ENCODE peak calls at places on chromosomes 7 and 10, in nine cellular contexts. One of them, this sample, is unnamed.

GRCh38 chr7:106737202-106737562 is 76.2 kb upstream of the CCDC71L start:
- DNase-seq in IMR-90: peak; percentile 63
- DNase-seq in stimulated activated CD4-positive, alpha-beta T cell treated with anti-CD3 and anti-CD28 coated beads, Interleukin-4, amount 100 ng/mL, for 24 hours: no peak
- DNase-seq in NCI-H1417: no peak
- DNase-seq in SK-N-MC: no peak
- DNase-seq in cardiac fibroblast: peak; percentile 73
- DNase-seq in GM10248: no peak
- DNase-seq in endodermal cell: no peak
- DNase-seq in activated naive CD8-positive, alpha-beta T cell treated with anti-CD3 and anti-CD28 coated beads, Interleukin-2, amount 50 U/mL, for 24 hours: no peak
- DNase-seq in this sample: peak; percentile 78

GRCh38 chr10:132678436-132679216 is 107.3 kb downstream of the NKX6-2 start:
- DNase-seq in IMR-90: no peak
- DNase-seq in stimulated activated CD4-positive, alpha-beta T cell treated with anti-CD3 and anti-CD28 coated beads, Interleukin-4, amount 100 ng/mL, for 24 hours: no peak
- DNase-seq in NCI-H1417: no peak
- DNase-seq in SK-N-MC: no peak
- DNase-seq in cardiac fibroblast: no peak
- DNase-seq in GM10248: no peak
- DNase-seq in endodermal cell: peak; percentile 21
- DNase-seq in activated naive CD8-positive, alpha-beta T cell treated with anti-CD3 and anti-CD28 coated beads, Interleukin-2, amount 50 U/mL, for 24 hours: no peak
- DNase-seq in this sample: no peak

GRCh38 chr7:36408589-36408988 is 18.9 kb downstream of the ANLN start:
- DNase-seq in IMR-90: no peak
- DNase-seq in stimulated activated CD4-positive, alpha-beta T cell treated with anti-CD3 and anti-CD28 coated beads, Interleukin-4, amount 100 ng/mL, for 24 hours: no peak
- DNase-seq in NCI-H1417: peak; percentile 26
- DNase-seq in SK-N-MC: peak; percentile 52
- DNase-seq in cardiac fibroblast: no peak
- DNase-seq in GM10248: no peak
- DNase-seq in endodermal cell: no peak
- DNase-seq in activated naive CD8-positive, alpha-beta T cell treated with anti-CD3 and anti-CD28 coated beads, Interleukin-2, amount 50 U/mL, for 24 hours: no peak
- DNase-seq in this sample: peak; percentile 27

GRCh38 chr10:10973310-10973709 is 44.4 kb upstream of the CELF2 start:
- DNase-seq in IMR-90: no peak
- DNase-seq in stimulated activated CD4-positive, alpha-beta T cell treated with anti-CD3 and anti-CD28 coated beads, Interleukin-4, amount 100 ng/mL, for 24 hours: no peak
- DNase-seq in NCI-H1417: no peak
- DNase-seq in SK-N-MC: no peak
- DNase-seq in cardiac fibroblast: no peak
- DNase-seq in GM10248: no peak
- DNase-seq in endodermal cell: no peak
- DNase-seq in activated naive CD8-positive, alpha-beta T cell treated with anti-CD3 and anti-CD28 coated beads, Interleukin-2, amount 50 U/mL, for 24 hours: no peak
- DNase-seq in this sample: no peak

GRCh38 chr10:98485959-98486358 is 39.2 kb upstream of the HPS1 start:
- DNase-seq in IMR-90: peak; percentile 35
- DNase-seq in stimulated activated CD4-positive, alpha-beta T cell treated with anti-CD3 and anti-CD28 coated beads, Interleukin-4, amount 100 ng/mL, for 24 hours: no peak
- DNase-seq in NCI-H1417: no peak
- DNase-seq in SK-N-MC: no peak
- DNase-seq in cardiac fibroblast: peak; percentile 12
- DNase-seq in GM10248: no peak
- DNase-seq in endodermal cell: no peak
- DNase-seq in activated naive CD8-positive, alpha-beta T cell treated with anti-CD3 and anti-CD28 coated beads, Interleukin-2, amount 50 U/mL, for 24 hours: no peak
- DNase-seq in this sample: peak; percentile 45

GRCh38 chr10:17943033-17943745 is 8.5 kb upstream of the SLC39A12 start:
- DNase-seq in IMR-90: no peak
- DNase-seq in stimulated activated CD4-positive, alpha-beta T cell treated with anti-CD3 and anti-CD28 coated beads, Interleukin-4, amount 100 ng/mL, for 24 hours: no peak
- DNase-seq in NCI-H1417: no peak
- DNase-seq in SK-N-MC: no peak
- DNase-seq in cardiac fibroblast: no peak
- DNase-seq in GM10248: no peak
- DNase-seq in endodermal cell: no peak
- DNase-seq in activated naive CD8-positive, alpha-beta T cell treated with anti-CD3 and anti-CD28 coated beads, Interleukin-2, amount 50 U/mL, for 24 hours: no peak
- DNase-seq in this sample: no peak

GRCh38 chr10:14810969-14811953 is 26.6 kb downstream of the CDNF start:
- DNase-seq in IMR-90: no peak
- DNase-seq in stimulated activated CD4-positive, alpha-beta T cell treated with anti-CD3 and anti-CD28 coated beads, Interleukin-4, amount 100 ng/mL, for 24 hours: no peak
- DNase-seq in NCI-H1417: no peak
- DNase-seq in SK-N-MC: no peak
- DNase-seq in cardiac fibroblast: no peak
- DNase-seq in GM10248: no peak
- DNase-seq in endodermal cell: peak; percentile 53
- DNase-seq in activated naive CD8-positive, alpha-beta T cell treated with anti-CD3 and anti-CD28 coated beads, Interleukin-2, amount 50 U/mL, for 24 hours: no peak
- DNase-seq in this sample: no peak

GRCh38 chr7:3370068-3370704 is 69.1 kb downstream of the SDK1 start:
- DNase-seq in IMR-90: no peak
- DNase-seq in stimulated activated CD4-positive, alpha-beta T cell treated with anti-CD3 and anti-CD28 coated beads, Interleukin-4, amount 100 ng/mL, for 24 hours: no peak
- DNase-seq in NCI-H1417: no peak
- DNase-seq in SK-N-MC: no peak
- DNase-seq in cardiac fibroblast: no peak
- DNase-seq in GM10248: no peak
- DNase-seq in endodermal cell: no peak
- DNase-seq in activated naive CD8-positive, alpha-beta T cell treated with anti-CD3 and anti-CD28 coated beads, Interleukin-2, amount 50 U/mL, for 24 hours: no peak
- DNase-seq in this sample: no peak

GRCh38 chr10:35635576-35635975 is 6.5 kb downstream of the FZD8 start:
- DNase-seq in IMR-90: peak; percentile 74
- DNase-seq in stimulated activated CD4-positive, alpha-beta T cell treated with anti-CD3 and anti-CD28 coated beads, Interleukin-4, amount 100 ng/mL, for 24 hours: peak; percentile 57
- DNase-seq in NCI-H1417: peak; percentile 25
- DNase-seq in SK-N-MC: no peak
- DNase-seq in cardiac fibroblast: peak; percentile 83
- DNase-seq in GM10248: peak; percentile 58
- DNase-seq in endodermal cell: peak; percentile 85
- DNase-seq in activated naive CD8-positive, alpha-beta T cell treated with anti-CD3 and anti-CD28 coated beads, Interleukin-2, amount 50 U/mL, for 24 hours: peak; percentile 24
- DNase-seq in this sample: peak; percentile 61

GRCh38 chr7:16178069-16178468 is 243.3 kb downstream of the CRPPA start:
- DNase-seq in IMR-90: no peak
- DNase-seq in stimulated activated CD4-positive, alpha-beta T cell treated with anti-CD3 and anti-CD28 coated beads, Interleukin-4, amount 100 ng/mL, for 24 hours: no peak
- DNase-seq in NCI-H1417: no peak
- DNase-seq in SK-N-MC: no peak
- DNase-seq in cardiac fibroblast: no peak
- DNase-seq in GM10248: no peak
- DNase-seq in endodermal cell: no peak
- DNase-seq in activated naive CD8-positive, alpha-beta T cell treated with anti-CD3 and anti-CD28 coated beads, Interleukin-2, amount 50 U/mL, for 24 hours: no peak
- DNase-seq in this sample: no peak

GRCh38 chr10:6202684-6203330 is at the start of gene PFKFB3:
- DNase-seq in IMR-90: peak; percentile 92
- DNase-seq in stimulated activated CD4-positive, alpha-beta T cell treated with anti-CD3 and anti-CD28 coated beads, Interleukin-4, amount 100 ng/mL, for 24 hours: peak; percentile 93
- DNase-seq in NCI-H1417: peak; percentile 68
- DNase-seq in SK-N-MC: no peak
- DNase-seq in cardiac fibroblast: peak; percentile 95
- DNase-seq in GM10248: peak; percentile 97
- DNase-seq in endodermal cell: peak; percentile 99
- DNase-seq in activated naive CD8-positive, alpha-beta T cell treated with anti-CD3 and anti-CD28 coated beads, Interleukin-2, amount 50 U/mL, for 24 hours: peak; percentile 98
- DNase-seq in this sample: peak; percentile 83

GRCh38 chr7:55557666-55558188 is 14.6 kb downstream of the VOPP1 start:
- DNase-seq in IMR-90: no peak
- DNase-seq in stimulated activated CD4-positive, alpha-beta T cell treated with anti-CD3 and anti-CD28 coated beads, Interleukin-4, amount 100 ng/mL, for 24 hours: peak; percentile 48
- DNase-seq in NCI-H1417: no peak
- DNase-seq in SK-N-MC: no peak
- DNase-seq in cardiac fibroblast: no peak
- DNase-seq in GM10248: peak; percentile 76
- DNase-seq in endodermal cell: peak; percentile 76
- DNase-seq in activated naive CD8-positive, alpha-beta T cell treated with anti-CD3 and anti-CD28 coated beads, Interleukin-2, amount 50 U/mL, for 24 hours: peak; percentile 32
- DNase-seq in this sample: no peak

GRCh38 chr10:62327897-62328296 is 46.3 kb upstream of the ZNF365 start:
- DNase-seq in IMR-90: no peak
- DNase-seq in stimulated activated CD4-positive, alpha-beta T cell treated with anti-CD3 and anti-CD28 coated beads, Interleukin-4, amount 100 ng/mL, for 24 hours: no peak
- DNase-seq in NCI-H1417: no peak
- DNase-seq in SK-N-MC: no peak
- DNase-seq in cardiac fibroblast: peak; percentile 26
- DNase-seq in GM10248: no peak
- DNase-seq in endodermal cell: no peak
- DNase-seq in activated naive CD8-positive, alpha-beta T cell treated with anti-CD3 and anti-CD28 coated beads, Interleukin-2, amount 50 U/mL, for 24 hours: no peak
- DNase-seq in this sample: peak; percentile 9

GRCh38 chr7:12315049-12315448 is 88.6 kb downstream of the VWDE start:
- DNase-seq in IMR-90: no peak
- DNase-seq in stimulated activated CD4-positive, alpha-beta T cell treated with anti-CD3 and anti-CD28 coated beads, Interleukin-4, amount 100 ng/mL, for 24 hours: no peak
- DNase-seq in NCI-H1417: peak; percentile 37
- DNase-seq in SK-N-MC: peak; percentile 72
- DNase-seq in cardiac fibroblast: no peak
- DNase-seq in GM10248: no peak
- DNase-seq in endodermal cell: no peak
- DNase-seq in activated naive CD8-positive, alpha-beta T cell treated with anti-CD3 and anti-CD28 coated beads, Interleukin-2, amount 50 U/mL, for 24 hours: no peak
- DNase-seq in this sample: peak; percentile 41